ENCODE peak calls at places on chromosomes 12 and 14, in six cellular contexts. G, P, J, S, I and Y are unnamed samples.

GRCh38 chr14:30656190-30656632 is 34.1 kb downstream of the SCFD1 start:
- DNase-seq in G (peak), P (peak), J (peak), S (no peak), I (no peak), Y (no peak)

GRCh38 chr12:42741771-42742510 is 152.4 kb upstream of the PRICKLE1 start:
- DNase-seq in G (peak), P (no peak), J (no peak), S (no peak), I (no peak), Y (no peak)

GRCh38 chr12:41604830-41605229 is 416.7 kb downstream of the PDZRN4 start:
- DNase-seq in G (no peak), P (no peak), J (no peak), S (no peak), I (peak), Y (no peak)

GRCh38 chr12:106722854-106723253 is 51.6 kb upstream of the RIC8B start:
- DNase-seq in G (no peak), P (no peak), J (no peak), S (no peak), I (no peak), Y (no peak)

GRCh38 chr12:52976574-52977071 is 27.7 kb downstream of the KRT18 start:
- DNase-seq in G (no peak), P (no peak), J (no peak), S (no peak), I (no peak), Y (no peak)

GRCh38 chr12:7060353-7060954 is at the start of gene C1S:
- DNase-seq in G (peak), P (no peak), J (no peak), S (peak), I (no peak), Y (no peak)

GRCh38 chr12:29943683-29944082 is 159.9 kb upstream of the TMTC1 start:
- DNase-seq in G (no peak), P (no peak), J (no peak), S (no peak), I (no peak), Y (no peak)

GRCh38 chr14:74648643-74649042 is 36.6 kb upstream of the LTBP2 start:
- DNase-seq in G (no peak), P (no peak), J (no peak), S (no peak), I (no peak), Y (no peak)

GRCh38 chr12:113198286-113198685 is 12.8 kb downstream of the RITA1 start:
- DNase-seq in G (no peak), P (no peak), J (no peak), S (no peak), I (no peak), Y (no peak)

GRCh38 chr14:51823706-51824105 is 36.7 kb upstream of the GNG2 start:
- DNase-seq in G (no peak), P (no peak), J (no peak), S (no peak), I (no peak), Y (no peak)

GRCh38 chr14:86790408-86791364 is 1202.3 kb downstream of the GALC start:
- DNase-seq in G (no peak), P (no peak), J (no peak), S (no peak), I (no peak), Y (no peak)

GRCh38 chr14:92993302-92993701 is 70.4 kb downstream of the CHGA start:
- DNase-seq in G (no peak), P (no peak), J (no peak), S (peak), I (no peak), Y (peak)

GRCh38 chr12:1041478-1041877 is 50.5 kb downstream of the ERC1 start:
- DNase-seq in G (no peak), P (no peak), J (no peak), S (no peak), I (no peak), Y (no peak)

GRCh38 chr12:13505224-13505623 is 308.7 kb downstream of the EMP1 start:
- DNase-seq in G (no peak), P (no peak), J (no peak), S (no peak), I (no peak), Y (no peak)

GRCh38 chr12:41521872-41522379 is 333.8 kb downstream of the PDZRN4 start:
- DNase-seq in G (peak), P (no peak), J (no peak), S (no peak), I (peak), Y (no peak)

GRCh38 chr12:110930348-110931314 is 10.3 kb upstream of the MYL2 start:
- DNase-seq in G (no peak), P (no peak), J (no peak), S (no peak), I (no peak), Y (no peak)

GRCh38 chr14:19878029-19878642 is 3.2 kb downstream of the OR4K2 start:
- DNase-seq in G (peak), P (peak), J (no peak), S (no peak), I (no peak), Y (no peak)

GRCh38 chr14:106174206-106174605 is 647.8 kb downstream of the TMEM121 start:
- DNase-seq in G (no peak), P (no peak), J (peak), S (no peak), I (no peak), Y (no peak)

GRCh38 chr14:97074456-97074855 is 277.3 kb downstream of the VRK1 start:
- DNase-seq in G (no peak), P (no peak), J (no peak), S (no peak), I (no peak), Y (no peak)

GRCh38 chr12:82964446-82964845 is 277.7 kb downstream of the TMTC2 start:
- DNase-seq in G (no peak), P (peak), J (no peak), S (no peak), I (no peak), Y (no peak)

GRCh38 chr12:6767592-6768384 is 1.6 kb downstream of the PTMS start:
- DNase-seq in G (no peak), P (no peak), J (no peak), S (peak), I (no peak), Y (no peak)